ENCODE peak calls at places on chromosomes 4 and X, in ten cellular contexts. One of them, this sample, is unnamed.

GRCh38 chr4:23579166-23579565 is 310.7 kb downstream of the PPARGC1A start:
- DNase-seq in dorsolateral prefrontal cortex: no peak
- DNase-seq in ovary: no peak
- DNase-seq in GM23338: no peak
- DNase-seq in heart left ventricle: no peak
- DNase-seq in PC-3: no peak
- DNase-seq in OCI-LY7: no peak
- DNase-seq in CD8-positive, alpha-beta T cell: no peak
- DNase-seq in Peyer's patch: no peak
- DNase-seq in HCT116: no peak
- DNase-seq in this sample: no peak

GRCh38 chr4:8010618-8011017 is 71.0 kb upstream of the AFAP1 start:
- DNase-seq in dorsolateral prefrontal cortex: peak; percentile 88
- DNase-seq in ovary: peak; percentile 48
- DNase-seq in GM23338: no peak
- DNase-seq in heart left ventricle: no peak
- DNase-seq in PC-3: no peak
- DNase-seq in OCI-LY7: no peak
- DNase-seq in CD8-positive, alpha-beta T cell: no peak
- DNase-seq in Peyer's patch: no peak
- DNase-seq in HCT116: no peak
- DNase-seq in this sample: no peak

GRCh38 chr4:76570141-76570989 is 135.3 kb downstream of the SHROOM3 start:
- DNase-seq in dorsolateral prefrontal cortex: no peak
- DNase-seq in ovary: no peak
- DNase-seq in GM23338: no peak
- DNase-seq in heart left ventricle: no peak
- DNase-seq in PC-3: peak; percentile 86
- DNase-seq in OCI-LY7: no peak
- DNase-seq in CD8-positive, alpha-beta T cell: no peak
- DNase-seq in Peyer's patch: no peak
- DNase-seq in HCT116: no peak
- DNase-seq in this sample: peak; percentile 40

GRCh38 chr4:152536545-152537182 is 772 bp upstream of the FBXW7 start:
- DNase-seq in dorsolateral prefrontal cortex: no peak
- DNase-seq in ovary: no peak
- DNase-seq in GM23338: peak; percentile 69
- DNase-seq in heart left ventricle: peak; percentile 32
- DNase-seq in PC-3: peak; percentile 39
- DNase-seq in OCI-LY7: peak; percentile 76
- DNase-seq in CD8-positive, alpha-beta T cell: no peak
- DNase-seq in Peyer's patch: no peak
- DNase-seq in HCT116: peak; percentile 7
- DNase-seq in this sample: no peak

GRCh38 chr4:31094474-31094873 is 374.3 kb downstream of the PCDH7 start:
- DNase-seq in dorsolateral prefrontal cortex: no peak
- DNase-seq in ovary: no peak
- DNase-seq in GM23338: no peak
- DNase-seq in heart left ventricle: no peak
- DNase-seq in PC-3: no peak
- DNase-seq in OCI-LY7: no peak
- DNase-seq in CD8-positive, alpha-beta T cell: no peak
- DNase-seq in Peyer's patch: no peak
- DNase-seq in HCT116: no peak
- DNase-seq in this sample: no peak

GRCh38 chr4:41209187-41209586 is 5.2 kb downstream of the APBB2 start:
- DNase-seq in dorsolateral prefrontal cortex: no peak
- DNase-seq in ovary: no peak
- DNase-seq in GM23338: no peak
- DNase-seq in heart left ventricle: no peak
- DNase-seq in PC-3: no peak
- DNase-seq in OCI-LY7: no peak
- DNase-seq in CD8-positive, alpha-beta T cell: no peak
- DNase-seq in Peyer's patch: peak; percentile 63
- DNase-seq in HCT116: no peak
- DNase-seq in this sample: no peak

GRCh38 chr4:146654648-146654975 is 15.9 kb downstream of the POU4F2 start:
- DNase-seq in dorsolateral prefrontal cortex: no peak
- DNase-seq in ovary: no peak
- DNase-seq in GM23338: no peak
- DNase-seq in heart left ventricle: no peak
- DNase-seq in PC-3: no peak
- DNase-seq in OCI-LY7: no peak
- DNase-seq in CD8-positive, alpha-beta T cell: no peak
- DNase-seq in Peyer's patch: no peak
- DNase-seq in HCT116: no peak
- DNase-seq in this sample: no peak

GRCh38 chrX:68978211-68978780 is 149.5 kb downstream of the EFNB1 start:
- DNase-seq in dorsolateral prefrontal cortex: no peak
- DNase-seq in ovary: peak; percentile 68
- DNase-seq in GM23338: peak; percentile 54
- DNase-seq in heart left ventricle: peak; percentile 30
- DNase-seq in PC-3: no peak
- DNase-seq in OCI-LY7: no peak
- DNase-seq in CD8-positive, alpha-beta T cell: no peak
- DNase-seq in Peyer's patch: no peak
- DNase-seq in HCT116: no peak
- DNase-seq in this sample: no peak

DNA sequence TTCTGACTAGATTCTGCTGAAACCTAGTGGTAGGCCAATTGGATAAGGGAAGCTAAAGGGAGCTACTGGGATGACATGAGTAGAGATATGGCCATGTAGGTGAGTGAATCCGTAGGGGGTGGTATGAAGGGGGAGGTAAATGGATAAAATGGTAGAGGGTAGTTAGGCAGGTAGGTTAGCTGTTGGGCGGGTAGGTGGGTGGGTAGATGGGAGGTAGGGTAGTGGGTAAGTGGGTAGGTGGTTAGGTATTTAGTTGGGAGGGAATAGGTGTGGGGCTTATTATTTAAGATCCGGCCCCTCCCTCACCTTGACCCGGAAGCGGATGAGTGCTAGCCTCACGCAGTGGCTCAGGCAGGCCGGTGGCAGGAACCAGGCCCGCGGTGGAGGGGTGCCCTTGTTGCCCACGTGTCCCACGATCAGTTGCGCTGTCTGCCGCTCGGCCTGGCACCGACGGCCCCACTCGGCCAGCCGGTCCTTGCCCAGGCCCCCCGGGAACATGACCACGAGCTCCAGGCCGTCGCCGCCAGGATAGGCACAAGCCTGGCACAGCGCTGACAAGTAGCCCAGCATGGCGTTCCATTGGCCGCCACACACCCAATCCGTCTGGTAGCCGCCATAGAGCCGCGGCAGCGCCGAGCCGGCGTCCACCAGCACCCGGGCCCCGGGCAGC is 725 bp downstream of the FAM120C start:
- DNase-seq in dorsolateral prefrontal cortex: peak; percentile 75
- DNase-seq in ovary: peak; percentile 64
- DNase-seq in GM23338: peak; percentile 40
- DNase-seq in heart left ventricle: peak; percentile 67
- DNase-seq in PC-3: peak; percentile 62
- DNase-seq in OCI-LY7: peak; percentile 72
- DNase-seq in CD8-positive, alpha-beta T cell: peak; percentile 24
- DNase-seq in Peyer's patch: peak; percentile 58
- DNase-seq in HCT116: peak; percentile 27
- DNase-seq in this sample: peak; percentile 33
- H3K27ac ChIP-seq in dorsolateral prefrontal cortex: peak overlapping the region; percentile 72
- H3K27ac ChIP-seq in ovary: peak overlapping the region; percentile 82
- H3K27ac ChIP-seq in GM23338: peak overlapping the region; percentile 88
- H3K27ac ChIP-seq in heart left ventricle: peak overlapping the region; percentile 86
- H3K27ac ChIP-seq in PC-3: peak overlapping the region; percentile 88
- H3K27ac ChIP-seq in OCI-LY7: peak overlapping the region; percentile 76
- H3K27ac ChIP-seq in CD8-positive, alpha-beta T cell: peak overlapping the region; percentile 75
- H3K27ac ChIP-seq in Peyer's patch: peak overlapping the region; percentile 91
- H3K27ac ChIP-seq in HCT116: peak overlapping the region; percentile 94
- H3K27ac ChIP-seq in this sample: peak overlapping the region; percentile 50

DNA sequence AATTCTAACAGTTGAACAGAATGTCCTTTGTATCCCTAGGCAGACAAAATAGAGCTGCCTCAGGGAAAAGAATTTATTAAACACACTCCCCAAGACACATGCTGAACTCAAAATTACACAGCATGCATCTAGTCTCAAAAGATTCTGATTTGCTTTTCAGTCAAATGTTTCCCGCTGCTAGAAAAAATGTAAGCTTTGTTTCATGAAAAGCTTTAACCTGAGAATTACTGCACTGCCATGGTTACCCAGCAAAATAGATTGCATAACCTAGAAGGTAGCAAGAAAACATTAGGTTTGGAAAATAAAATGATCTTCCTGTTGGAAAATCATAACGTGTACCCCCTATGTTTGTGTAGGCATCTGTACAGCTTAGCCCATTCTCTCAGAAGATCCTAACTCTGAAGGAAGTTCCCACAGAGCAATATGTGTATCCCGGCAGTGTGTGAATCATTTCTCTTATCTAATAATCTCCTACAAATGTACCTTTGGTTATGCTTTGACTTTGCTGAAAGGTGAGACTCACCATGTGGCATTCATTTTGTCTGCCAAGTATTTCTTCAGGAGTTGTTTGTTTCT is 646.9 kb downstream of the STPG2 start:
- DNase-seq in dorsolateral prefrontal cortex: no peak
- DNase-seq in ovary: no peak
- DNase-seq in GM23338: no peak
- DNase-seq in heart left ventricle: no peak
- DNase-seq in PC-3: peak; percentile 73
- DNase-seq in OCI-LY7: no peak
- DNase-seq in CD8-positive, alpha-beta T cell: no peak
- DNase-seq in Peyer's patch: no peak
- DNase-seq in HCT116: peak; percentile 73
- DNase-seq in this sample: peak; percentile 69
- TF ChIP-seq CTCF in dorsolateral prefrontal cortex: no peak
- TF ChIP-seq CTCF in ovary: no peak
- TF ChIP-seq CTCF in GM23338: no peak
- TF ChIP-seq CTCF in heart left ventricle: no peak
- TF ChIP-seq CTCF in PC-3: no peak
- TF ChIP-seq CTCF in OCI-LY7: no peak
- TF ChIP-seq CTCF in CD8-positive, alpha-beta T cell: no peak
- TF ChIP-seq CTCF in Peyer's patch: no peak
- TF ChIP-seq CTCF in HCT116: no peak
- TF ChIP-seq CTCF in this sample: no peak

GRCh38 chrX:14700982-14701381 is 171.6 kb downstream of the GLRA2 start:
- DNase-seq in dorsolateral prefrontal cortex: no peak
- DNase-seq in ovary: no peak
- DNase-seq in GM23338: no peak
- DNase-seq in heart left ventricle: no peak
- DNase-seq in PC-3: no peak
- DNase-seq in OCI-LY7: no peak
- DNase-seq in CD8-positive, alpha-beta T cell: no peak
- DNase-seq in Peyer's patch: no peak
- DNase-seq in HCT116: no peak
- DNase-seq in this sample: no peak

GRCh38 chrX:14698770-14699169 is 169.4 kb downstream of the GLRA2 start:
- DNase-seq in dorsolateral prefrontal cortex: no peak
- DNase-seq in ovary: no peak
- DNase-seq in GM23338: no peak
- DNase-seq in heart left ventricle: no peak
- DNase-seq in PC-3: no peak
- DNase-seq in OCI-LY7: no peak
- DNase-seq in CD8-positive, alpha-beta T cell: no peak
- DNase-seq in Peyer's patch: no peak
- DNase-seq in HCT116: no peak
- DNase-seq in this sample: no peak

GRCh38 chrX:14694631-14695030 is 165.3 kb downstream of the GLRA2 start:
- DNase-seq in dorsolateral prefrontal cortex: no peak
- DNase-seq in ovary: no peak
- DNase-seq in GM23338: no peak
- DNase-seq in heart left ventricle: no peak
- DNase-seq in PC-3: peak; percentile 65
- DNase-seq in OCI-LY7: no peak
- DNase-seq in CD8-positive, alpha-beta T cell: no peak
- DNase-seq in Peyer's patch: no peak
- DNase-seq in HCT116: no peak
- DNase-seq in this sample: no peak

GRCh38 chrX:14702145-14702544 is 170.7 kb downstream of the FANCB start:
- DNase-seq in dorsolateral prefrontal cortex: no peak
- DNase-seq in ovary: no peak
- DNase-seq in GM23338: no peak
- DNase-seq in heart left ventricle: no peak
- DNase-seq in PC-3: no peak
- DNase-seq in OCI-LY7: no peak
- DNase-seq in CD8-positive, alpha-beta T cell: no peak
- DNase-seq in Peyer's patch: no peak
- DNase-seq in HCT116: no peak
- DNase-seq in this sample: no peak

GRCh38 chrX:14697453-14697852 is 168.1 kb downstream of the GLRA2 start:
- DNase-seq in dorsolateral prefrontal cortex: no peak
- DNase-seq in ovary: no peak
- DNase-seq in GM23338: peak; percentile 64
- DNase-seq in heart left ventricle: no peak
- DNase-seq in PC-3: peak; percentile 69
- DNase-seq in OCI-LY7: peak; percentile 19
- DNase-seq in CD8-positive, alpha-beta T cell: no peak
- DNase-seq in Peyer's patch: peak; percentile 48
- DNase-seq in HCT116: peak; percentile 34
- DNase-seq in this sample: no peak
- H3K27ac ChIP-seq in dorsolateral prefrontal cortex: no peak overlapping the region
- H3K27ac ChIP-seq in ovary: no peak overlapping the region
- H3K27ac ChIP-seq in GM23338: no peak overlapping the region
- H3K27ac ChIP-seq in heart left ventricle: no peak overlapping the region
- H3K27ac ChIP-seq in PC-3: peak overlapping the region; percentile 32
- H3K27ac ChIP-seq in OCI-LY7: no peak overlapping the region
- H3K27ac ChIP-seq in CD8-positive, alpha-beta T cell: no peak overlapping the region
- H3K27ac ChIP-seq in Peyer's patch: no peak overlapping the region
- H3K27ac ChIP-seq in HCT116: no peak overlapping the region
- H3K27ac ChIP-seq in this sample: no peak overlapping the region

GRCh38 chr4:113555868-113556267 is 205.7 kb downstream of the CAMK2D start:
- DNase-seq in dorsolateral prefrontal cortex: no peak
- DNase-seq in ovary: no peak
- DNase-seq in GM23338: no peak
- DNase-seq in heart left ventricle: peak; percentile 25
- DNase-seq in PC-3: no peak
- DNase-seq in OCI-LY7: no peak
- DNase-seq in CD8-positive, alpha-beta T cell: no peak
- DNase-seq in Peyer's patch: no peak
- DNase-seq in HCT116: no peak
- DNase-seq in this sample: no peak
- TF ChIP-seq CTCF in dorsolateral prefrontal cortex: no peak
- TF ChIP-seq CTCF in ovary: no peak
- TF ChIP-seq CTCF in GM23338: no peak
- TF ChIP-seq CTCF in heart left ventricle: no peak
- TF ChIP-seq CTCF in PC-3: no peak
- TF ChIP-seq CTCF in OCI-LY7: no peak
- TF ChIP-seq CTCF in CD8-positive, alpha-beta T cell: no peak
- TF ChIP-seq CTCF in Peyer's patch: no peak
- TF ChIP-seq CTCF in HCT116: no peak
- TF ChIP-seq CTCF in this sample: no peak

GRCh38 chr4:110032603-110033002 is 119.9 kb downstream of the EGF start:
- DNase-seq in dorsolateral prefrontal cortex: no peak
- DNase-seq in ovary: no peak
- DNase-seq in GM23338: no peak
- DNase-seq in heart left ventricle: no peak
- DNase-seq in PC-3: no peak
- DNase-seq in OCI-LY7: no peak
- DNase-seq in CD8-positive, alpha-beta T cell: no peak
- DNase-seq in Peyer's patch: no peak
- DNase-seq in HCT116: no peak
- DNase-seq in this sample: no peak
- H3K27ac ChIP-seq in dorsolateral prefrontal cortex: no peak overlapping the region
- H3K27ac ChIP-seq in ovary: no peak overlapping the region
- H3K27ac ChIP-seq in GM23338: no peak overlapping the region
- H3K27ac ChIP-seq in heart left ventricle: no peak overlapping the region
- H3K27ac ChIP-seq in PC-3: no peak overlapping the region
- H3K27ac ChIP-seq in OCI-LY7: no peak overlapping the region
- H3K27ac ChIP-seq in CD8-positive, alpha-beta T cell: no peak overlapping the region
- H3K27ac ChIP-seq in Peyer's patch: no peak overlapping the region
- H3K27ac ChIP-seq in HCT116: no peak overlapping the region
- H3K27ac ChIP-seq in this sample: no peak overlapping the region

GRCh38 chr4:52107745-52108144 is 56.6 kb downstream of the SPATA18 start:
- DNase-seq in dorsolateral prefrontal cortex: no peak
- DNase-seq in ovary: no peak
- DNase-seq in GM23338: peak; percentile 6
- DNase-seq in heart left ventricle: no peak
- DNase-seq in PC-3: no peak
- DNase-seq in OCI-LY7: peak; percentile 1
- DNase-seq in CD8-positive, alpha-beta T cell: no peak
- DNase-seq in Peyer's patch: no peak
- DNase-seq in HCT116: no peak
- DNase-seq in this sample: no peak
- TF ChIP-seq CTCF in dorsolateral prefrontal cortex: no peak
- TF ChIP-seq CTCF in ovary: no peak
- TF ChIP-seq CTCF in GM23338: peak; percentile 25
- TF ChIP-seq CTCF in heart left ventricle: no peak
- TF ChIP-seq CTCF in PC-3: peak; percentile 56
- TF ChIP-seq CTCF in OCI-LY7: peak; percentile 40
- TF ChIP-seq CTCF in CD8-positive, alpha-beta T cell: no peak
- TF ChIP-seq CTCF in Peyer's patch: no peak
- TF ChIP-seq CTCF in HCT116: peak; percentile 29
- TF ChIP-seq CTCF in this sample: no peak

This sample was measured in foreskin keratinocyte.